ENCODE peak calls at places on chromosomes 16 and 17, in four cellular contexts. G is AG10803, Z is GM04504, Q is HS-27A. P is an unnamed sample.

GRCh38 chr17:35895602-35896001 is 15.4 kb upstream of the CCL5 start:
- DNase-seq in G (no peak), Z (no peak), Q (no peak), P (no peak)

GRCh38 chr16:68490358-68490757 is 42.0 kb upstream of the SMPD3 start:
- DNase-seq in G (no peak), Z (no peak), Q (no peak), P (no peak)

GRCh38 chr16:68234188-68235104 is 1.5 kb downstream of the ESRP2 start:
- DNase-seq in G (no peak), Z (no peak), Q (no peak), P (peak; percentile 45)

GRCh38 chr17:36768355-36768754 is 167.0 kb downstream of the MRM1 start:
- DNase-seq in G (no peak), Z (no peak), Q (no peak), P (no peak)

GRCh38 chr17:73300392-73300791 is 11.4 kb downstream of the CDC42EP4 start:
- DNase-seq in G (no peak), Z (no peak), Q (no peak), P (no peak)

GRCh38 chr17:77505460-77505769 is 364.6 kb downstream of the SEC14L1 start:
- DNase-seq in G (no peak), Z (no peak), Q (no peak), P (no peak)

GRCh38 chr17:18314059-18314730 is 599 bp downstream of the TOP3A start:
- DNase-seq in G (no peak), Z (no peak), Q (no peak), P (no peak)

GRCh38 chr16:11049396-11050059 is 105.2 kb downstream of the CLEC16A start:
- DNase-seq in G (peak; percentile 37), Z (no peak), Q (peak; percentile 17), P (no peak)

GRCh38 chr17:69269174-69269998 is 40.8 kb upstream of the ABCA10 start:
- DNase-seq in G (peak; percentile 72), Z (peak; percentile 39), Q (peak; percentile 47), P (peak; percentile 15)

GRCh38 chr17:57110152-57110542 is 25.1 kb downstream of the AKAP1 start:
- DNase-seq in G (no peak), Z (no peak), Q (no peak), P (no peak)

P was measured in keratinocyte.